ENCODE peak calls at places on chromosome 2, in ten cellular contexts. X is HTR-8/SVneo; D is amniotic epithelial cell; T is dermis microvascular lymphatic vessel endothelial cell; M is NCI-H345; Q is stimulated activated CD4-positive, alpha-beta T cell treated with anti-CD3 and anti-CD28 coated beads, Interleukin-12 subunit alpha, Interleukin-12 subunit beta, amount 100 ng/mL, for 4 hours; O is activated T-cell treated with anti-CD3 and anti-CD28 coated beads for 48 hours; A is T-helper 17 cell; C is naive thymus-derived CD8-positive, alpha-beta T cell; R is kidney tubule cell. K is an unnamed sample.

GRCh38 chr2:180728928-180729559 is 251.4 kb upstream of the UBE2E3 start:
- DNase-seq in X (peak; percentile 23), D (peak; percentile 86), T (peak; percentile 34), M (peak; percentile 15), Q (no peak), O (no peak), A (no peak), C (no peak), R (peak; percentile 81), K (no peak)

GRCh38 chr2:204205082-204205481 is 268.5 kb downstream of the ICOS start:
- DNase-seq in X (no peak), D (no peak), T (no peak), M (no peak), Q (no peak), O (no peak), A (no peak), C (no peak), R (no peak), K (no peak)

GRCh38 chr2:235026649-235027557 is 75.1 kb downstream of the SH3BP4 start:
- DNase-seq in X (peak; percentile 45), D (peak; percentile 44), T (peak; percentile 74), M (peak; percentile 95), Q (no peak), O (no peak), A (no peak), C (no peak), R (peak; percentile 86), K (peak; percentile 94)

GRCh38 chr2:3179208-3179607 is 198.4 kb downstream of the EIPR1 start:
- DNase-seq in X (no peak), D (no peak), T (no peak), M (no peak), Q (peak; percentile 13), O (peak; percentile 19), A (no peak), C (no peak), R (no peak), K (no peak)

GRCh38 chr2:214934006-214934405 is 124.5 kb upstream of the BARD1 start:
- DNase-seq in X (no peak), D (peak; percentile 9), T (no peak), M (no peak), Q (no peak), O (no peak), A (no peak), C (no peak), R (no peak), K (no peak)

GRCh38 chr2:222424281-222424728 is at the start of gene SGPP2:
- DNase-seq in X (no peak), D (no peak), T (no peak), M (peak; percentile 74), Q (peak; percentile 25), O (peak; percentile 8), A (peak; percentile 31), C (no peak), R (peak; percentile 72), K (peak; percentile 27)

GRCh38 chr2:8418721-8419120 is 263.1 kb upstream of the ID2 start:
- DNase-seq in X (no peak), D (peak; percentile 63), T (no peak), M (no peak), Q (no peak), O (no peak), A (no peak), C (no peak), R (no peak), K (no peak)

GRCh38 chr2:10877691-10878111 is 34.0 kb upstream of the KCNF1 start:
- DNase-seq in X (no peak), D (peak; percentile 7), T (no peak), M (no peak), Q (no peak), O (no peak), A (no peak), C (no peak), R (no peak), K (no peak)

GRCh38 chr2:47112665-47113435 is 42.3 kb downstream of the STPG4 start:
- DNase-seq in X (no peak), D (no peak), T (no peak), M (no peak), Q (no peak), O (no peak), A (no peak), C (no peak), R (no peak), K (no peak)

GRCh38 chr2:128369126-128369555 is 50.5 kb upstream of the HS6ST1 start:
- DNase-seq in X (no peak), D (no peak), T (no peak), M (peak; percentile 42), Q (no peak), O (no peak), A (no peak), C (no peak), R (no peak), K (peak; percentile 4)

GRCh38 chr2:135005753-135006152 is 41.5 kb downstream of the MAP3K19 start:
- DNase-seq in X (no peak), D (no peak), T (no peak), M (no peak), Q (no peak), O (no peak), A (no peak), C (no peak), R (no peak), K (no peak)

GRCh38 chr2:114534728-114535084 is 92.3 kb downstream of the DPP10 start:
- DNase-seq in X (no peak), D (no peak), T (no peak), M (no peak), Q (no peak), O (no peak), A (no peak), C (no peak), R (no peak), K (no peak)

GRCh38 chr2:108542071-108542470 is 7.8 kb downstream of the LIMS1 start:
- DNase-seq in X (no peak), D (no peak), T (peak; percentile 70), M (no peak), Q (no peak), O (no peak), A (no peak), C (no peak), R (peak; percentile 29), K (no peak)

GRCh38 chr2:196939381-196939780 is 12.9 kb upstream of the PGAP1 start:
- DNase-seq in X (no peak), D (no peak), T (no peak), M (no peak), Q (no peak), O (no peak), A (no peak), C (no peak), R (peak; percentile 15), K (no peak)

GRCh38 chr2:239459056-239459455 is 58.2 kb upstream of the HDAC4 start:
- DNase-seq in X (no peak), D (no peak), T (no peak), M (no peak), Q (no peak), O (no peak), A (no peak), C (no peak), R (no peak), K (no peak)

GRCh38 chr2:63059434-63060078 is 8.9 kb downstream of the OTX1 start:
- DNase-seq in X (no peak), D (no peak), T (no peak), M (no peak), Q (no peak), O (no peak), A (no peak), C (no peak), R (no peak), K (no peak)

GRCh38 chr2:190804182-190804795 is 76.3 kb upstream of the GLS start:
- DNase-seq in X (no peak), D (peak; percentile 34), T (peak; percentile 53), M (no peak), Q (no peak), O (no peak), A (no peak), C (peak; percentile 3), R (peak; percentile 49), K (peak; percentile 6)

GRCh38 chr2:239947361-239948045 is 77.6 kb downstream of the NDUFA10 start:
- DNase-seq in X (no peak), D (no peak), T (peak; percentile 58), M (no peak), Q (no peak), O (no peak), A (peak; percentile 5), C (no peak), R (no peak), K (no peak)

GRCh38 chr2:134021830-134022524 is 231.9 kb upstream of the MGAT5 start:
- DNase-seq in X (no peak), D (no peak), T (no peak), M (no peak), Q (no peak), O (no peak), A (no peak), C (no peak), R (no peak), K (no peak)

K was measured in NCI-H2081.